ENCODE peak calls at places on chromosomes 6 and 20, in six cellular contexts. Y, Z, I, J, V and N are unnamed samples.
A peak's percentile ranks its signal among the peaks of the same experiment; 100 is the strongest.

GRCh38 chr6:6584310-6585002 is 4.1 kb upstream of the LY86 start:
- DNase-seq in Z (no peak), V (no peak), J (no peak), Y (no peak), I (no peak), N (no peak)

GRCh38 chr20:46117704-46118467 is at the start of gene CD40:
- DNase-seq in J (peak; percentile 81), Y (peak; percentile 89), I (peak; percentile 71), Z (no peak), V (peak; percentile 88), N (no peak)

GRCh38 chr6:45589367-45589766 is 211.6 kb upstream of the SUPT3H start:
- DNase-seq in Y (no peak), Z (no peak), J (no peak), V (no peak), I (no peak), N (no peak)

GRCh38 chr6:151374024-151374423 is 17.3 kb downstream of the ZBTB2 start:
- DNase-seq in Y (no peak), I (peak; percentile 37), J (no peak), V (peak; percentile 36), Z (no peak), N (no peak)

GRCh38 chr20:41245086-41245707 is 72.3 kb downstream of the ZHX3 start:
- DNase-seq in Y (no peak), J (no peak), Z (no peak), V (no peak), I (no peak), N (no peak)

GRCh38 chr20:41174782-41175181 is 37.4 kb downstream of the PLCG1 start:
- DNase-seq in Z (no peak), I (no peak), Y (no peak), V (no peak), J (no peak), N (no peak)

GRCh38 chr6:22222469-22222868 is 74.4 kb downstream of the PRL start:
- DNase-seq in Z (no peak), J (no peak), Y (no peak), V (no peak), I (no peak), N (no peak)

GRCh38 chr20:20895537-20895936 is 183.1 kb upstream of the RALGAPA2 start:
- DNase-seq in Y (no peak), J (no peak), V (no peak), Z (no peak), I (no peak), N (no peak)

GRCh38 chr6:22892452-22892851 is 323.1 kb downstream of the HDGFL1 start:
- DNase-seq in Z (no peak), Y (no peak), I (no peak), V (peak; percentile 75), J (no peak), N (no peak)

GRCh38 chr20:29878281-29878741 is 1379.2 kb upstream of the DEFB115 start:
- DNase-seq in I (no peak), Y (peak; percentile 29), Z (peak; percentile 30), J (no peak), V (peak; percentile 53), N (no peak)

GRCh38 chr20:5268449-5268848 is 48.3 kb downstream of the PROKR2 start:
- DNase-seq in Z (no peak), Y (no peak), I (no peak), V (no peak), J (no peak), N (no peak)

GRCh38 chr6:122676146-122676545 is 65.9 kb downstream of the PKIB start:
- DNase-seq in Z (no peak), I (no peak), Y (no peak), V (no peak), J (no peak), N (peak; percentile 16)